ENCODE peak calls at places on chromosomes 12 and 14, in five cellular contexts. O, P, V, C and F are unnamed samples.
A peak's percentile ranks its signal among the peaks of the same experiment; 100 is the strongest.

GRCh38 chr12:39044754-39045153 is 139.4 kb upstream of the CPNE8 start:
- DNase-seq in O (no peak), P (no peak), V (no peak), C (no peak), F (no peak)

GRCh38 chr14:36952702-36953101 is 219.7 kb downstream of the SLC25A21 start:
- DNase-seq in O (no peak), P (peak; percentile 34), V (no peak), C (no peak), F (no peak)

GRCh38 chr12:54147186-54147585 is 41.6 kb downstream of the SMUG1 start:
- DNase-seq in O (no peak), P (no peak), V (no peak), C (no peak), F (no peak)

GRCh38 chr14:80378084-80378483 is 166.8 kb upstream of the DIO2 start:
- DNase-seq in O (no peak), P (no peak), V (no peak), C (no peak), F (no peak)

GRCh38 chr12:3752096-3752709 is 706 bp downstream of the CRACR2A start:
- DNase-seq in O (peak; percentile 89), P (peak; percentile 28), V (no peak), C (no peak), F (peak; percentile 58)

GRCh38 chr12:94560416-94561221 is 89.7 kb downstream of the TMCC3 start:
- DNase-seq in O (no peak), P (peak; percentile 82), V (no peak), C (peak; percentile 29), F (no peak)

GRCh38 chr14:81805785-81806184 is 272.1 kb upstream of the SEL1L start:
- DNase-seq in O (no peak), P (no peak), V (no peak), C (no peak), F (no peak)

GRCh38 chr12:51852404-51853137 is 4.1 kb upstream of the FIGNL2 start:
- DNase-seq in O (no peak), P (no peak), V (no peak), C (no peak), F (no peak)

DNA sequence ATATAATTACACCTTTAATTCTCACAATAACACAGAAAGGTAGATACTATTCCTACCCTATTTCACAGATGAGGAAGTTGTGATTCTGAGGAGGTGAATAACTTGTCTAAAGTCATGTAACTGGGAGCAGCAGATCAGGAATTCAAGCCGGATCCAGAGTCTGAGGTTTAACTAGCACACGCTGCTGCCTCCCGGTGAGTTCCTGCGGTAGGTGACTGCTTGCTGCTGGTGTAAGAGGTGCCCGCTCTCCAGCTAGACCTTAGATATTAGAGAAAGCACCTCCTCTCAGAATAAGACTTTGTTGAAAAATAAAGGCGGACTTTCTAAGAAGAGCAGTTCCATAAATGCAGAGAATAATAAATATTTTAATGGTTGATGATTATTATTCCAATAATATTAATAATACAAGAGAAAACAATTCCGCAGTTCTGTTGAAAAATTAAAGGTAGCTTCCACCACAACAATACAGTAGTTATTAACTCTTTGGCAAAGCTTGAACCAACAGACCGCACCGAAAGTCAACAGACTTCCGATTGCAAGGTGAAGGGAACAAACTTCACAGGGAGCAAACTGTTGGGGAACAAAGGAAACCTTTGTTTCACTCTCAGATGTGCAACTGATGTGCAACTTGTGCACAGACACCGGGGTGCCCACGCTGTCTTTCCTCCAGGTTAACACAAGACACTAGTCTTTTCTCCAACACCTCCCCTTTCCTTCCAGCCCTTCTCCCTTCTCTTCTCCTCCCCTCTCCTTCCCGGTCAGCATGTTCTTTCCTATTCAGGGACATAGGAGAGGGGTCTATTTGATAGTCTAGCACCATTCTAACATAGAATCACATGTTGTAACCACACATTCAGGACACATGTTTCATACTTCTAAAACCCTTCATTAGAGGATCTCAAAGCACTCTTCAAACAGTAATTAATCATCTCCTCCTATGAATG is 73.2 kb upstream of the EGLN3 start:
- DNase-seq in O (no peak), P (no peak), V (no peak), C (no peak), F (no peak)
- TF ChIP-seq CTCF in O (no peak), P (no peak), V (no peak), C (peak; percentile 3), F (no peak)

GRCh38 chr14:100416921-100417451 is 93.8 kb downstream of the SLC25A47 start:
- DNase-seq in O (no peak), P (peak; percentile 66), V (no peak), C (no peak), F (no peak)

GRCh38 chr14:100419856-100420255 is 96.7 kb downstream of the SLC25A47 start:
- DNase-seq in O (no peak), P (no peak), V (no peak), C (no peak), F (no peak)

GRCh38 chr14:100416081-100416480 is 92.9 kb downstream of the SLC25A47 start:
- DNase-seq in O (no peak), P (no peak), V (no peak), C (no peak), F (no peak)

GRCh38 chr14:100415226-100415625 is 92.1 kb downstream of the SLC25A47 start:
- DNase-seq in O (no peak), P (no peak), V (no peak), C (no peak), F (no peak)

GRCh38 chr14:100417466-100417865 is 94.3 kb downstream of the SLC25A47 start:
- DNase-seq in O (no peak), P (peak; percentile 94), V (peak; percentile 60), C (peak; percentile 81), F (peak; percentile 19)
- TF ChIP-seq CTCF in O (no peak), P (peak; percentile 97), V (peak; percentile 69), C (peak; percentile 93), F (peak; percentile 27)

GRCh38 chr14:23482814-23483128 is 13.3 kb downstream of the NGDN start:
- DNase-seq in O (no peak), P (no peak), V (no peak), C (no peak), F (no peak)

GRCh38 chr14:23481362-23481970 is 12.0 kb downstream of the NGDN start:
- DNase-seq in O (no peak), P (peak; percentile 20), V (peak; percentile 22), C (no peak), F (no peak)

GRCh38 chr14:23485311-23485710 is 15.8 kb downstream of the NGDN start:
- DNase-seq in O (no peak), P (no peak), V (no peak), C (no peak), F (no peak)

GRCh38 chr14:23481992-23482813 is 12.7 kb downstream of the NGDN start:
- DNase-seq in O (no peak), P (no peak), V (no peak), C (no peak), F (no peak)

GRCh38 chr14:23483216-23483854 is 13.8 kb downstream of the NGDN start:
- DNase-seq in O (no peak), P (no peak), V (peak; percentile 12), C (no peak), F (no peak)
- TF ChIP-seq CTCF in O (no peak), P (peak; percentile 63), V (peak; percentile 58), C (peak; percentile 62), F (peak; percentile 20)

GRCh38 chr14:49673586-49673985 is 14.4 kb downstream of the POLE2 start:
- DNase-seq in O (no peak), P (no peak), V (no peak), C (no peak), F (no peak)

GRCh38 chr14:49679271-49679670 is 8.7 kb downstream of the POLE2 start:
- DNase-seq in O (no peak), P (peak; percentile 17), V (no peak), C (no peak), F (no peak)

DNA sequence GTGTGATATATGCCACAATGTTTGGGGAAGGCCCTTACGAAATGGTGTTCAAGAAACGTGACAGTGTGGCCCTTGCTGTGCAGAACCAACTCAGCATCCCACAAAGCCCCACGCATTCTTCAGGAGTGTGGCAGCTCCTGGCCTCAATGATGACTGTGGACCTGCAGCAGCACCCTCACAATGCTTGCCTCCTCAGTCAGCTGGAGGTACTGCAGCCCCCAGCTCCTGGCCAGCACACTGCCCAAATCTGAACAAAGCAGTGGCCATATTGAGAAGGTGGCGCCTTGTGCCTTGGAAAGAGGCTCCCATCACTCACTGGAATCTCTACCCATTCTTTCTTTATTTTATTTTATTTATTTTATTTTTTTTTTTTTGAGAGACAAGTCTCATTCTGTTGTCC is 10.4 kb downstream of the POLE2 start:
- DNase-seq in O (no peak), P (no peak), V (no peak), C (no peak), F (no peak)
- TF ChIP-seq CTCF in O (no peak), P (no peak), V (peak; percentile 36), C (no peak), F (no peak)

DNA sequence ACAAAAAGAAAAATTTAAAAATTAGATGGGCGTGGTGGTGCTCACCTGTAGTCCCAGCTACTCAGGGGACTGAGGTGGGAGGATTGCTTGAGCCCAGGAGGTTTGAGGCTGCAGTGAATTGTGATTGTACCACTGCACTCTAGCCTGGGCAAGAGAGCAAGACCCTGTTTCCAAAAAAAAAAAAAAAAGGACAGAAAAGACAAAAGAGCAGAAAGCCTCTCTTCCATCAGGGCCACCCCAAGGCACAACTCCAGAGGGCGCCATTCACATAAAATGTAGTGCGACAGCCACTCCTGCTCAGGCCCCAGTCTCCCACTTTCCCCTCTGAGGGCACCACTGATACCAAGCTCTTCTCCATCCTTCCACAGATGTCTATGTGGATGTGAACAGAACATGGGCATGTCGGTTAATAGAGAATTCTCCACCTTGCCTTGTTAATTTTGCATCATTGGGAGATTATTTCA is 41.8 kb downstream of the DGLUCY start:
- DNase-seq in O (no peak), P (no peak), V (no peak), C (no peak), F (no peak)
- TF ChIP-seq CTCF in O (no peak), P (no peak), V (peak; percentile 18), C (peak; percentile 12), F (no peak)

DNA sequence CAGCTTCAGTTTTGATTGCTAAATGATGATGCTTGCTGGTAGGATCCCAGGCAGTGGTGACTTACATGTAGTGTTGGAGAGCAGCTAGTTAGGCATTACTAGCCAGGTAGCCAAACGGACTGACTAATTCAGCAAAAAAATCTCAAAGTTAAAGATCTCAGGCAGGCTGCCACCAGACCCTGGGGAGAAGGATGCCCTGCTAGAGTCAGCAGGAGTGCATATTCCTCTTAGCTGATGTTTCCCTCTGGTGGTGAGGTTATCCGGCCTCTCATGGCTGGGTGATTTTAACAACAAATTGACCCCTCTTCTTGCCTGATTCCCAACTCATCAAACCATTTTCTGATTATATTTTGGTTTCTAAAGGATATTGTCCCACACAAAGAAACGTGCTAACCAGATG is 2.8 kb downstream of the EFS start:
- DNase-seq in O (peak; percentile 26), P (peak; percentile 14), V (no peak), C (no peak), F (no peak)
- TF ChIP-seq CTCF in O (no peak), P (peak; percentile 31), V (peak; percentile 43), C (peak; percentile 52), F (peak; percentile 9)

GRCh38 chr12:752673-753400 is 458 bp downstream of the WNK1 start:
- DNase-seq in O (peak; percentile 88), P (peak; percentile 48), V (peak; percentile 55), C (no peak), F (peak; percentile 45)

GRCh38 chr12:751192-751827 is 1.1 kb upstream of the WNK1 start:
- DNase-seq in O (peak; percentile 98), P (peak; percentile 97), V (peak; percentile 90), C (peak; percentile 89), F (peak; percentile 92)

GRCh38 chr12:753401-754237 is 1.2 kb downstream of the WNK1 start:
- DNase-seq in O (peak; percentile 92), P (peak; percentile 14), V (peak; percentile 33), C (no peak), F (peak; percentile 65)

GRCh38 chr12:750356-751191 is 1.8 kb upstream of the WNK1 start:
- DNase-seq in O (no peak), P (no peak), V (no peak), C (no peak), F (no peak)

GRCh38 chr12:751828-752672 is at the start of gene WNK1:
- DNase-seq in O (peak; percentile 100), P (peak; percentile 99), V (peak; percentile 93), C (peak; percentile 97), F (peak; percentile 97)
- TF ChIP-seq CTCF in O (no peak), P (no peak), V (no peak), C (no peak), F (no peak)